ENCODE peak calls at places on chromosomes 4 and X, in six cellular contexts. I is tibial artery, P is lower lobe of right lung, W is neuronal stem cell, R is psoas muscle, X is fibroblast of lung. Q is an unnamed sample.
A peak's percentile ranks its signal among the peaks of the same experiment; 100 is the strongest.

GRCh38 chr4:104491826-104492771 is 2.6 kb downstream of the CXXC4 start:
- DNase-seq in I (no peak), P (no peak), W (peak; percentile 61), R (no peak), X (peak; percentile 41), Q (no peak)

GRCh38 chrX:123629502-123629901 is 103.3 kb downstream of the THOC2 start:
- DNase-seq in I (no peak), P (no peak), W (no peak), R (no peak), X (no peak), Q (no peak)

GRCh38 chr4:62434921-62435320 is 1234.8 kb downstream of the ADGRL3 start:
- DNase-seq in I (no peak), P (no peak), W (no peak), R (no peak), X (no peak), Q (no peak)

GRCh38 chrX:107704587-107704986 is 71.0 kb downstream of the TSC22D3 start:
- DNase-seq in I (no peak), P (no peak), W (no peak), R (no peak), X (no peak), Q (no peak)

GRCh38 chr4:105619193-105619931 is 66.9 kb downstream of the ARHGEF38 start:
- DNase-seq in I (peak; percentile 71), P (peak; percentile 88), W (no peak), R (peak; percentile 58), X (peak; percentile 25), Q (no peak)

GRCh38 chrX:39832211-39832610 is 265.5 kb downstream of the BCOR start:
- DNase-seq in I (no peak), P (no peak), W (no peak), R (peak; percentile 39), X (no peak), Q (no peak)

GRCh38 chrX:149079805-149080406 is 425.2 kb downstream of the IDS start:
- DNase-seq in I (no peak), P (no peak), W (no peak), R (no peak), X (no peak), Q (no peak)

GRCh38 chr4:172202480-172203076 is 389.4 kb downstream of the GALNTL6 start:
- DNase-seq in I (no peak), P (no peak), W (peak; percentile 21), R (no peak), X (peak; percentile 34), Q (no peak)

GRCh38 chr4:8384397-8385060 is 56.0 kb downstream of the ACOX3 start:
- DNase-seq in I (no peak), P (peak; percentile 51), W (no peak), R (peak; percentile 49), X (no peak), Q (no peak)

GRCh38 chrX:14029039-14029424 is 660 bp downstream of the GEMIN8 start:
- DNase-seq in I (no peak), P (no peak), W (peak; percentile 5), R (no peak), X (no peak), Q (no peak)

GRCh38 chr4:113636438-113636818 is 125.1 kb downstream of the CAMK2D start:
- DNase-seq in I (no peak), P (no peak), W (no peak), R (no peak), X (no peak), Q (peak; percentile 51)

GRCh38 chr4:154569028-154569427 is 6.2 kb downstream of the FGB start:
- DNase-seq in I (no peak), P (no peak), W (no peak), R (no peak), X (no peak), Q (no peak)

GRCh38 chr4:3111461-3111860 is 37.0 kb downstream of the HTT start:
- DNase-seq in I (no peak), P (no peak), W (no peak), R (no peak), X (peak; percentile 58), Q (no peak)

GRCh38 chrX:100654256-100654655 is 10.3 kb downstream of the SRPX2 start:
- DNase-seq in I (no peak), P (no peak), W (no peak), R (no peak), X (no peak), Q (no peak)

GRCh38 chrX:115952417-115953092 is 218.0 kb upstream of the AGTR2 start:
- DNase-seq in I (no peak), P (no peak), W (no peak), R (no peak), X (no peak), Q (no peak)

GRCh38 chrX:2226182-2226581 is 274.6 kb downstream of the DHRSX start:
- DNase-seq in I (no peak), P (no peak), W (no peak), R (no peak), X (no peak), Q (no peak)

GRCh38 chrX:68936608-68937007 is 107.8 kb downstream of the EFNB1 start:
- DNase-seq in I (no peak), P (no peak), W (no peak), R (no peak), X (peak; percentile 94), Q (no peak)

GRCh38 chr4:47122592-47123291 is 91.4 kb downstream of the GABRB1 start:
- DNase-seq in I (peak; percentile 59), P (no peak), W (peak; percentile 80), R (no peak), X (peak; percentile 70), Q (peak; percentile 33)

GRCh38 chr4:109434007-109434792 is 585 bp downstream of the SEC24B start:
- DNase-seq in I (peak; percentile 69), P (peak; percentile 68), W (peak; percentile 14), R (peak; percentile 72), X (peak; percentile 16), Q (peak; percentile 16)

GRCh38 chr4:74640111-74640903 is 154.0 kb downstream of the BTC start:
- DNase-seq in I (no peak), P (no peak), W (no peak), R (no peak), X (peak; percentile 91), Q (no peak)

GRCh38 chrX:41475611-41476241 is 28.6 kb downstream of the NYX start:
- DNase-seq in I (no peak), P (no peak), W (peak; percentile 76), R (no peak), X (no peak), Q (no peak)

GRCh38 chr4:38360201-38360600 is 303.8 kb upstream of the KLF3 start:
- DNase-seq in I (no peak), P (no peak), W (no peak), R (no peak), X (peak; percentile 26), Q (no peak)

GRCh38 chr4:121484633-121485032 is 103.8 kb upstream of the QRFPR start:
- DNase-seq in I (no peak), P (peak; percentile 56), W (peak; percentile 8), R (no peak), X (peak; percentile 48), Q (no peak)

DNA sequence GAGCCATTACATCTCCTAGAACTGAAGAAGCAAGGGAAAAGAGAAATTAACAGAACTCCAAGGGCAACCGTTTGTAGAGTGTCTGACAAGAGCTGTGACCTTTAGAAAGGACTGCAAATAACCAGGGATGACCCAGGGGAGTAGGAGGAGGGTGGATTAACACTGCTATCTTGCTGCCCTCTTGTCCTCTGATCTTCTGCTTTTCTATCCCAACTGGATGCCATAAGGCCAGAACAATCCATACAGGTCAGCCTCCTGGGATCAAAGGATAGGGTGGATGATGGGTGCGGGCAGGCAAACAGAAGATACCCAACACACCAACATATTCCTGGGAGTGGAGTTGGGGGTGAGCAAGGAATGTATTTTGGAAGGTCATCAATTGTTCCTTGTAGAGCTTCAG is 19.8 kb upstream of the PDE5A start:
- DNase-seq in I (no peak), P (no peak), W (no peak), R (no peak), X (no peak), Q (no peak)
- H3K36me3 ChIP-seq in I (no peaks in the 10 kb centered on the region), P (no peaks in the 10 kb centered on the region), W (no peaks in the 10 kb centered on the region), R (no peaks in the 10 kb centered on the region), X (no peaks in the 10 kb centered on the region), Q (no peaks in the 10 kb centered on the region)

DNA sequence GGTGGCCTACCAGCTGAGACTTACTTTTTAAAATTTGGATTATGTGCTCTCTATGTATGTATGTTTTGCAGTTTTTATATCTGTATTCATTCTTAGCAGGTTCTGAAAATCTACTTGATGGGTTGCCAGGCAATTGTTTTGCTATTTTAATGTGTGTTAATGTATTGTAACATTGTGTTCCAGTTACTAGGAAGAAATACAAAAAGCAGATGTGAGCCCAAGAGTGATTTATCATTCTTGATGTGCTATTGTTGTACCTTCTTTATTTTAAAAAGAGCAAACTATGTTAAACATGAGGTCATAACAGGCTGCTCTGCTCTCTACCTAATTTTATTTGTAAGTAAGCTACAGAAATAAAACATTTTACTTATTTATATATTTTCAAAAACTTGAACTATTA is 81.9 kb downstream of the REPS2 start:
- DNase-seq in I (no peak), P (no peak), W (no peak), R (no peak), X (no peak), Q (no peak)
- H3K27ac ChIP-seq in I (no peak overlapping the region), P (no peak overlapping the region), W (no peak overlapping the region), R (no peak overlapping the region), X (no peak overlapping the region), Q (no peak overlapping the region)

DNA sequence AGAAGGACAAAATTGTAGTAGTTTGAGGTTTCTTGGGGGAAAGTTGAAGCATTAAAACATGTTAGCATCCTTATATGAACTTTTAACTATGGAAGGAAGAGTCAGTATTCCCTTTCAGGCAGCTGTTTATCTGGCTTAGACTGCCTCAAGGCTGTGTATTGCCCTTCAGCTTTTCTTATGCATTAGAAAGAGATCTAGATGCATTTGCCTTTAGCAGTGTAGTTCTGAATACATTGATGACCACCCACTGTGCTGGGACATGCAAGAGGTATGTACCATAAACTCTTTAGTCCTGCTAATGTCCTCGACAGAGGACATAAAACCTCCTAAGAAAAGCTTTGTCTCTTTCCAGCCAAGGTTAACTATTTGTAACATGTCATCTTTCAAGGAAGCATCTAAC is 2.9 kb downstream of the FAM200B start:
- DNase-seq in I (no peak), P (no peak), W (no peak), R (no peak), X (no peak), Q (no peak)
- H3K36me3 ChIP-seq in I (peaks cover 14% of the 10 kb centered on the region), P (peaks cover 24% of the 10 kb centered on the region), W (peaks cover 4% of the 10 kb centered on the region), R (peaks cover 6% of the 10 kb centered on the region), X (peaks cover 3% of the 10 kb centered on the region), Q (peaks cover 9% of the 10 kb centered on the region)

GRCh38 chr4:76543378-76543777 is 108.3 kb downstream of the SHROOM3 start:
- DNase-seq in I (no peak), P (no peak), W (no peak), R (no peak), X (no peak), Q (no peak)

GRCh38 chr4:76536381-76536689 is 101.3 kb downstream of the SHROOM3 start:
- DNase-seq in I (no peak), P (no peak), W (no peak), R (no peak), X (no peak), Q (no peak)

GRCh38 chr4:76538296-76538695 is 103.3 kb downstream of the SHROOM3 start:
- DNase-seq in I (no peak), P (no peak), W (no peak), R (no peak), X (no peak), Q (no peak)

GRCh38 chr4:76540496-76540895 is 105.5 kb downstream of the SHROOM3 start:
- DNase-seq in I (no peak), P (no peak), W (no peak), R (no peak), X (peak; percentile 56), Q (no peak)

DNA sequence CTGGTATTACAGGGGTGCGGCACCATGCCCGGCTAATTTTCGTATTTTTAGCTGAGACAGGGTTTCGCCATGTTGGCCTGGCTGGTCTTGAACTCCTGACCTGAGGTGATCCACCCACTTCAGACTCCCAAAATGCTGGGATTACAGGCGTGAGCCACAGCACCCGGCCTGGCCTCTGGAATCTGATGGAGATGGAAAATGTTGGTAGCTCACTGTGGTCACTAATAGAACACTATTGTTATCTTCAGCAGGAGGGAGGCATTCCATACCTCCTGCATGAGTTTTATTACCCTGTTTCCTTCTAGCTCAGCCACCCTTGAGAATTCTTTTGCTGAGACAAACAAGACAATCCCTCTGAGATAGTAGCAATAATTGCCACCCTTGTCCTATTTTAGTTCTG is 105.0 kb downstream of the SHROOM3 start:
- DNase-seq in I (no peak), P (no peak), W (no peak), R (no peak), X (peak; percentile 90), Q (no peak)
- H3K27ac ChIP-seq in I (peak overlapping the region; percentile 21), P (no peak overlapping the region), W (no peak overlapping the region), R (no peak overlapping the region), X (no peak overlapping the region), Q (no peak overlapping the region)